ENCODE peak calls at places on chromosome 18, in six cellular contexts. R is endothelial cell, S is fibroblast of pulmonary artery, H is PC-9, C is astrocyte of the spinal cord, Q is Calu3. W is an unnamed sample.

GRCh38 chr18:67367540-67367939 is 149.0 kb downstream of the DSEL start:
- DNase-seq in H (no peak), S (no peak), R (no peak), Q (no peak), C (no peak), W (peak)

GRCh38 chr18:63339920-63340484 is 20.4 kb upstream of the BCL2 start:
- DNase-seq in Q (peak), H (no peak), R (peak), C (peak), S (peak), W (peak)

GRCh38 chr18:62647179-62647578 is 68.2 kb upstream of the PHLPP1 start:
- DNase-seq in S (no peak), H (no peak), R (no peak), Q (no peak), C (no peak), W (no peak)

GRCh38 chr18:41096504-41096903 is 858.5 kb upstream of the PIK3C3 start:
- DNase-seq in S (peak), H (no peak), R (peak), C (peak), Q (no peak), W (peak)

GRCh38 chr18:76259012-76259568 is 236.0 kb downstream of the ZNF516 start:
- DNase-seq in H (no peak), S (no peak), Q (no peak), C (no peak), R (no peak), W (no peak)

GRCh38 chr18:45357681-45358470 is 257.4 kb upstream of the SLC14A2 start:
- DNase-seq in S (no peak), Q (peak), C (no peak), R (no peak), H (no peak), W (peak)

GRCh38 chr18:11995445-11996189 is 14.3 kb downstream of the IMPA2 start:
- DNase-seq in H (peak), C (peak), S (peak), Q (peak), R (peak), W (peak)

GRCh38 chr18:9653390-9653789 is 39.0 kb upstream of the PPP4R1 start:
- DNase-seq in R (no peak), Q (peak), H (no peak), S (no peak), C (peak), W (no peak)

GRCh38 chr18:46340716-46341115 is 236.5 kb downstream of the HAUS1 start:
- DNase-seq in Q (no peak), C (no peak), H (no peak), R (no peak), S (no peak), W (no peak)

GRCh38 chr18:74546007-74546406 is 11.7 kb downstream of the CNDP1 start:
- DNase-seq in H (no peak), C (no peak), S (no peak), R (no peak), Q (no peak), W (no peak)

GRCh38 chr18:9539283-9539682 is 64.0 kb downstream of the RALBP1 start:
- DNase-seq in R (no peak), S (peak), C (peak), H (no peak), Q (no peak), W (peak)

GRCh38 chr18:74914648-74915047 is 294.3 kb downstream of the PTGR3 start:
- DNase-seq in H (no peak), C (no peak), Q (no peak), S (no peak), R (no peak), W (no peak)

GRCh38 chr18:47909484-47909883 is 21.0 kb downstream of the SMAD2 start:
- DNase-seq in R (no peak), Q (no peak), C (no peak), H (no peak), S (no peak), W (no peak)

GRCh38 chr18:12837747-12838146 is 46.3 kb downstream of the PTPN2 start:
- DNase-seq in R (no peak), Q (no peak), S (peak), C (peak), H (peak), W (peak)

GRCh38 chr18:8480506-8481328 is 128.5 kb upstream of the RAB12 start:
- DNase-seq in C (peak), H (no peak), R (peak), S (peak), Q (peak), W (peak)
- TF ChIP-seq CTCF in C (peak), H (peak), R (no peak), S (peak), Q (peak), W (peak)

GRCh38 chr18:25604231-25604908 is 252.4 kb upstream of the ZNF521 start:
- DNase-seq in Q (no peak), S (no peak), H (no peak), C (no peak), R (no peak), W (no peak)

GRCh38 chr18:25605322-25605721 is 253.4 kb upstream of the ZNF521 start:
- DNase-seq in C (no peak), Q (no peak), S (no peak), R (no peak), H (no peak), W (no peak)

GRCh38 chr18:25599443-25599842 is 247.5 kb upstream of the ZNF521 start:
- DNase-seq in H (no peak), R (no peak), S (no peak), Q (no peak), C (no peak), W (no peak)

DNA sequence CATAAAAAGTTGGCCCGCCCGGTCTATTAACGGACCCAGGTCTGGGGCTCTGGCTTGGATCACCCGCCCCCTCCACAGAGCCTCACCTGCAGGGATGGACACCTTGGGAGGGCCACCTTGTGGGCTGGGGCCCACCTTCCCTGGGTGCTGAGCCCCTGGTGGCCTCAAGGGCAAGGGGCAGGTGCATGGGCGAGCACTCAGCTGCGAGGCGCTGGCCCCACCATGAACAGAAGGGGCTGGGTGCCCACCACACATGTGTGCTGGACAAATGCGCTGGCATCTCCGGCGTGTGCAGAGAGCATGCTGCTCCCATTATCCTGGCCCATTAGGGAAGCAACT is 252.9 kb upstream of the ZNF521 start:
- DNase-seq in S (no peak), R (no peak), H (no peak), Q (no peak), C (no peak), W (no peak)
- TF ChIP-seq CTCF in S (no peak), R (no peak), H (no peak), Q (no peak), C (no peak), W (no peak)

DNA sequence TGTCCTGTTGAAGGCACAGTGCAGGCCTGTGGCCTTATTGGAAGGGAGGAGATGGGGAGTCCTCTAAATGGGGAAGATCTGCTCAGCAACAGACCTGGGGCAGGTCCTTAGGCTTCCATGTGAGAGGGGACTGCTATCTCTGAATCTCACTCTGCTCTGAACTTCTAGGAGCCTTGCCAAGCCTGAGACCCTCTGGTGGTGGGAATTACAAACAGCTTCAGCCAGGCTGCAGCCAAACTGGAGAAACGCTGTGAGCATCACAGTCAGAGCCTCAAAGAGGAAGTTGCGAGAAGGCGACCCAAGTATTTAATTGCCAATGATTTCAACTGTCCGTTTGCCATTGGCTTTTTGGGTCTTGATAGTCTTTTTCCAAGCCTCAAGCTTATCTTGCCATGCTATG is 66.8 kb upstream of the MC2R start:
- DNase-seq in Q (no peak), R (peak), H (no peak), S (no peak), C (no peak), W (no peak)
- TF ChIP-seq CTCF in Q (no peak), R (no peak), H (no peak), S (no peak), C (no peak), W (no peak)

DNA sequence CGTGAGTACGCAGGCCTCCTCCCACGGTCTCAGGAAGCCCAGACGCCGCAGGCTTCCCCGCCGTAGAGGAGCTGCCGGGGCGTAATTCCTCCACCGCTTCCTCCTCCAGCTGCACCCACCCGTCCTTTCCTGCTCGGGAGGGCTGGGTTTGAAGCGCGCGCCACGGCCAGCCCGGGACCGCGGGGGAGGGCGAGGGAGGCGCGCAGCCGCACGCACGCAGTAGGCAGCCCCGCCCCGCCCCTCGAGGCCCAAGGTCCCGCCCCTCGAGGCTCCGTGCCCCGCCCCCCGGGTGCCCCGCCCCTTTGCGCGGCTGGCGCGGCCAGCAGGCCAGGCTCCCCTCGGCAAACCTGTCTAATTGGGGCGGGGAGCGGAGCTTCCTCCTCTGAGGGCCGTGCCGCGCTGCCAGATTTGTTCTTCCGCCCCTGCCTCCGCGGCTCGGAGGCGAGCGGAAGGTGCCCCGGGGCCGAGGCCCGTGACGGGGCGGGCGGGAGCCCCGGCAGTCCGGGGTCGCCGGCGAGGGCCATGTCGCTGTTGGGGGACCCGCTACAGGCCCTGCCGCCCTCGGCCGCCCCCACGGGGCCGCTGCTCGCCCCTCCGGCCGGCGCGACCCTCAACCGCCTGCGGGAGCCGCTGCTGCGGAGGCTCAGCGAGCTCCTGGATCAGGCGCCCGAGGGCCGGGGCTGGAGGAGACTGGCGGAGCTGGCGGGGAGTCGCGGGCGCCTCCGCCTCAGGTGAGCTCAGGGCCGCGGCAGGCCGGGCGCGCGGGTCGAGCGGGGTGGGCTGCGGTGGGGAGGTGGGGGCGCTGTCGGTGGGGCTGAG is at the start of gene MALT1:
- DNase-seq in H (peak), C (peak), Q (peak), R (peak), S (peak), W (peak)
- TF ChIP-seq CTCF in H (no peak), C (peak), Q (no peak), R (peak), S (no peak), W (no peak)

DNA sequence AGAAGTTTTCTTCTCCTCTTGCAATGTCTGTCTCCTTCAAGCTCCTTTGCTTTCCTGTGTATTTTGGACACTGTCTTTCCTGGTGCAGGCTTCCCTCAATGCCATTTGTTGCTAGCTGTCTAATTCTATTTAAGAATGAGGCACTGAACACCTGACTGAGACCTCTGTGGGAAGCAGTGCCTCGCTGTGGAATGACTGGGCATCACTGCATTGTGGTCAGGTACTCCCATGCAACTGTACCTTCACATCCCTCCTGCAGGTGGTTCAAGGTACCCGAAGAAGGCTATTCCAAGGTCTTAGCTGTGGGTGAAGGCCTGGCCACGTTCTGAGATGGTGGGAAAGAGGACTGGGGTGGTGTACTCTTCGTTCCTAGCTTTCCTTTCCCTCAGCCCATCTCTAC is 152.8 kb upstream of the CTAGE1 start:
- DNase-seq in H (no peak), R (no peak), Q (no peak), C (no peak), S (no peak), W (no peak)
- TF ChIP-seq CTCF in H (no peak), R (no peak), Q (no peak), C (no peak), S (no peak), W (no peak)

DNA sequence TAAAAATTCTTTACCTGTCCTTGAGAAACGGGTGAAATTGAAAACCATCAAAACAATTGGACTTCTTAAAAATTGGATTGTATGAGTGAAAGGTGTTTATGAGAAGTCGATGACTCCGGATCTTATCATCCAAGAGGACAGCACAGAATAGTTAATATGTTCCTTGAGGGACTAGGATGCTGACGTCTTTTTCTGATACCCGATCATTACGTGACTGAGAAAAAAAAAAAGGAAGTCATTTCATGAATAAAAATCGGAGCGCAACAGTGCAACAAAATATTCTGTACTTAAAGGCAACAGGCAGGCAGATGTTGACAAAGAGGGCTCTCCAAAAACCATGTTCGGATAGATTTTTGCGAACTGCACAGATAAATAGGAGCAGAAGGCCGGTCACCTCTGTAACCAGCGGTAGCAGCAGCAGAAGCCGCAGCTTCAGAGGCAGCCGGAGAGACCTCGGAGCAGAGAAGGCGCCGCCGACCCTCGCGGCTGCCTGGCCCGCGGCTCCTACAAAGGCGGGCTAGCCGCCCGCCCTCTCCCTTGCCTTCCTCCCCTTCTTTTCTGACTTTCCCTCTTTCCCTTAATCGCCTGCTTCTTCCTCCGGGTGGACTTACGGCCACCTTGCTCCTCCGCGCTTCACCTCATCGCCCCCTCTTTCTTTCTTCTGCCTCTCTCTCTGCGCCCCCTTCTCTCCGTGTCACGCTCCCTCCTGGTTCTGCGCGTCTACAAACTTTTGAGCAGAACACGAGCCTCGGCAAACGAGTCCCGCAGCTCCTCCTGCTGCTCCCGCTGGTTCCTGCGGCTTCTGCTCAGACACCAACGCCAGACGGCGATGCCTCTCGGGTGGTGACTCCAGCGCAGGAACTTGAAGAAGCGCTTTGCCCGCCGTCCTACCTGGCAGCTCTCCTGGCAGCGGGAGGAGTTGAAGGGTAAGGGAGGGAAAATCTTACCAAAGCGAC is at the start of gene ADCYAP1:
- DNase-seq in R (peak), S (peak), H (no peak), Q (no peak), C (no peak), W (no peak)
- TF ChIP-seq CTCF in R (no peak), S (peak), H (no peak), Q (no peak), C (no peak), W (peak)

DNA sequence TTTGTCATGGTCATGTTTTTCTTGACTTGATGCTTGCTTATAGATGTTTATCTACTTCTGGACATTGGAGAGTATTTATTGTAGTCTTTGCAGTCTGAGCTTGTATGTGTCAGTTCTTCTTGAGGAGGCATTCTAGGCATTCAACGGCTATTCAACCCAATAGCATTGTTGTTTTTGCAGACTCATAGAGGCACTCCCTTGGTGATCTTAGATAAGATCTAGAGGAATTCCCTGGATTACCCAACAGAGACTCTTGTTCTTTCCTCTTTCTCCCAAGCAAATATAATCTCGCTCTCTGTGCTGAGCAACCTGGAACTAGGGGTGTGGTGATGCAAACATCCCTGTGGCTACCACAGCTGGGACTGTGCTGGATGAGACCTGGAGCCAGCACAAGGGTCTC is 40.4 kb downstream of the SYT4 start:
- DNase-seq in Q (no peak), R (no peak), C (peak), S (peak), H (no peak), W (no peak)
- TF ChIP-seq CTCF in Q (no peak), R (no peak), C (no peak), S (no peak), H (no peak), W (no peak)

GRCh38 chr18:72738136-72738535 is 129.7 kb downstream of the NETO1 start:
- DNase-seq in H (no peak), C (no peak), S (no peak), Q (no peak), R (no peak), W (no peak)

DNA sequence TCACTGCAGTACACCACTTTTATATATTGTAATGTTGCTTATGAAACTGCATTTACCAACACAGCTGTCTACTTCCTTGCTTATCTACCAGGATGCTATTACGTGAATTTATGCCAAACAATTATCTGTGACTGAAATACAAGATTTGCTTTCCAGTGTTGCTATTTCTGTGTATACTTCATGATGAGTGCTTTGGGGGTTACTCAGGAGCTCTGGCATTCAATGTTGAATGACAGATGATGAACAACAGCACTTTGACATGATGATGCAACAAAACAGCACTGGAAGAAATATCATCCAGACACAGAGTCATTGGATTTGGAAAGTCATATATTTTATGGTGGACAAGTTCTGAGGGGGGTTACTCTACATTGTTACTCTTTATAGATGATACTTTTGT is 125.8 kb downstream of the NETO1 start:
- DNase-seq in H (no peak), R (no peak), Q (no peak), S (no peak), C (no peak), W (no peak)
- TF ChIP-seq CTCF in H (no peak), R (no peak), Q (no peak), S (no peak), C (no peak), W (no peak)

GRCh38 chr18:23667114-23667513 is 4.4 kb upstream of the ANKRD29 start:
- DNase-seq in C (no peak), S (no peak), Q (no peak), R (no peak), H (no peak), W (no peak)
- TF ChIP-seq CTCF in C (no peak), S (no peak), Q (no peak), R (no peak), H (no peak), W (no peak)

W was measured in fibroblast of mammary gland.